ENCODE peak calls at places on chromosomes 2 and 18, in seven cellular contexts. One of them, this sample, is unnamed.
A peak's percentile ranks its signal among the peaks of the same experiment; 100 is the strongest.

GRCh38 chr2:37156071-37156856 is 516 bp downstream of the EIF2AK2 start:
- DNase-seq in foreskin keratinocyte: no peak
- DNase-seq in EH: peak; percentile 67
- DNase-seq in left cardiac atrium: peak; percentile 78
- DNase-seq in CD8-positive, alpha-beta T cell: no peak
- DNase-seq in NT2/D1: no peak
- DNase-seq in EL: peak; percentile 62
- DNase-seq in this sample: peak; percentile 36

GRCh38 chr2:105895995-105896764 is 151.5 kb downstream of the NCK2 start:
- DNase-seq in EH: no peak
- DNase-seq in EL: no peak
- DNase-seq in CD8-positive, alpha-beta T cell: no peak
- DNase-seq in left cardiac atrium: no peak
- DNase-seq in NT2/D1: no peak
- DNase-seq in foreskin keratinocyte: no peak
- DNase-seq in this sample: no peak

GRCh38 chr2:102025016-102025491 is 33.3 kb downstream of the IL1R2 start:
- DNase-seq in NT2/D1: no peak
- DNase-seq in left cardiac atrium: no peak
- DNase-seq in CD8-positive, alpha-beta T cell: no peak
- DNase-seq in foreskin keratinocyte: peak; percentile 53
- DNase-seq in EL: no peak
- DNase-seq in EH: peak; percentile 76
- DNase-seq in this sample: no peak

GRCh38 chr2:39666489-39667141 is 898 bp downstream of the TMEM178A start:
- DNase-seq in left cardiac atrium: no peak
- DNase-seq in EH: peak; percentile 29
- DNase-seq in EL: peak; percentile 25
- DNase-seq in CD8-positive, alpha-beta T cell: no peak
- DNase-seq in foreskin keratinocyte: no peak
- DNase-seq in NT2/D1: no peak
- DNase-seq in this sample: no peak

GRCh38 chr2:160338891-160339290 is 138.8 kb upstream of the ITGB6 start:
- DNase-seq in EL: no peak
- DNase-seq in foreskin keratinocyte: no peak
- DNase-seq in EH: peak; percentile 35
- DNase-seq in CD8-positive, alpha-beta T cell: no peak
- DNase-seq in NT2/D1: no peak
- DNase-seq in left cardiac atrium: peak; percentile 32
- DNase-seq in this sample: no peak

GRCh38 chr2:227326783-227327182 is 1.7 kb downstream of the MFF start:
- DNase-seq in CD8-positive, alpha-beta T cell: no peak
- DNase-seq in foreskin keratinocyte: no peak
- DNase-seq in NT2/D1: no peak
- DNase-seq in left cardiac atrium: no peak
- DNase-seq in EH: no peak
- DNase-seq in EL: no peak
- DNase-seq in this sample: no peak

GRCh38 chr2:127423476-127423840 is 5.2 kb downstream of the PROC start:
- DNase-seq in CD8-positive, alpha-beta T cell: no peak
- DNase-seq in NT2/D1: no peak
- DNase-seq in left cardiac atrium: no peak
- DNase-seq in EH: peak; percentile 23
- DNase-seq in EL: no peak
- DNase-seq in foreskin keratinocyte: no peak
- DNase-seq in this sample: no peak

GRCh38 chr2:67871696-67872320 is 191.0 kb downstream of the C1D start:
- DNase-seq in CD8-positive, alpha-beta T cell: no peak
- DNase-seq in foreskin keratinocyte: no peak
- DNase-seq in left cardiac atrium: no peak
- DNase-seq in NT2/D1: no peak
- DNase-seq in EH: peak; percentile 99
- DNase-seq in EL: peak; percentile 97
- DNase-seq in this sample: no peak

GRCh38 chr2:37344453-37345361 is at the start of gene QPCT:
- DNase-seq in EL: peak; percentile 81
- DNase-seq in EH: peak; percentile 71
- DNase-seq in left cardiac atrium: peak; percentile 56
- DNase-seq in foreskin keratinocyte: no peak
- DNase-seq in CD8-positive, alpha-beta T cell: peak; percentile 47
- DNase-seq in NT2/D1: no peak
- DNase-seq in this sample: peak; percentile 36

GRCh38 chr18:80194874-80195570 is 52.3 kb downstream of the PARD6G start:
- DNase-seq in CD8-positive, alpha-beta T cell: no peak
- DNase-seq in EH: no peak
- DNase-seq in EL: no peak
- DNase-seq in foreskin keratinocyte: no peak
- DNase-seq in NT2/D1: no peak
- DNase-seq in left cardiac atrium: no peak
- DNase-seq in this sample: no peak

GRCh38 chr2:134776836-134777235 is 58.0 kb upstream of the TMEM163 start:
- DNase-seq in EL: no peak
- DNase-seq in foreskin keratinocyte: no peak
- DNase-seq in NT2/D1: no peak
- DNase-seq in EH: no peak
- DNase-seq in CD8-positive, alpha-beta T cell: no peak
- DNase-seq in left cardiac atrium: no peak
- DNase-seq in this sample: no peak

GRCh38 chr2:136129601-136130000 is 11.7 kb upstream of the CXCR4 start:
- DNase-seq in EH: no peak
- DNase-seq in EL: no peak
- DNase-seq in NT2/D1: no peak
- DNase-seq in left cardiac atrium: no peak
- DNase-seq in CD8-positive, alpha-beta T cell: no peak
- DNase-seq in foreskin keratinocyte: no peak
- DNase-seq in this sample: no peak

GRCh38 chr2:5374736-5375135 is 317.4 kb upstream of the SOX11 start:
- DNase-seq in foreskin keratinocyte: no peak
- DNase-seq in left cardiac atrium: no peak
- DNase-seq in NT2/D1: no peak
- DNase-seq in CD8-positive, alpha-beta T cell: no peak
- DNase-seq in EH: no peak
- DNase-seq in EL: no peak
- DNase-seq in this sample: no peak

GRCh38 chr2:165675551-165675968 is 118.5 kb downstream of the GALNT3 start:
- DNase-seq in left cardiac atrium: no peak
- DNase-seq in EL: no peak
- DNase-seq in CD8-positive, alpha-beta T cell: no peak
- DNase-seq in NT2/D1: no peak
- DNase-seq in foreskin keratinocyte: peak; percentile 42
- DNase-seq in EH: no peak
- DNase-seq in this sample: no peak

GRCh38 chr2:191521608-191522208 is 156.2 kb upstream of the NABP1 start:
- DNase-seq in EL: peak; percentile 51
- DNase-seq in CD8-positive, alpha-beta T cell: no peak
- DNase-seq in NT2/D1: no peak
- DNase-seq in left cardiac atrium: no peak
- DNase-seq in foreskin keratinocyte: no peak
- DNase-seq in EH: peak; percentile 54
- DNase-seq in this sample: no peak

GRCh38 chr2:106020032-106020431 is 174.1 kb downstream of the UXS1 start:
- DNase-seq in EL: no peak
- DNase-seq in NT2/D1: no peak
- DNase-seq in EH: no peak
- DNase-seq in foreskin keratinocyte: no peak
- DNase-seq in left cardiac atrium: peak; percentile 30
- DNase-seq in CD8-positive, alpha-beta T cell: no peak
- DNase-seq in this sample: no peak

GRCh38 chr2:60549250-60550150 is 4.0 kb downstream of the BCL11A start:
- DNase-seq in NT2/D1: no peak
- DNase-seq in foreskin keratinocyte: no peak
- DNase-seq in EH: peak; percentile 46
- DNase-seq in left cardiac atrium: no peak
- DNase-seq in CD8-positive, alpha-beta T cell: no peak
- DNase-seq in EL: peak; percentile 36
- DNase-seq in this sample: peak; percentile 77

GRCh38 chr2:127361929-127362328 is 25.8 kb downstream of the MAP3K2 start:
- DNase-seq in CD8-positive, alpha-beta T cell: no peak
- DNase-seq in left cardiac atrium: no peak
- DNase-seq in foreskin keratinocyte: no peak
- DNase-seq in EH: no peak
- DNase-seq in EL: no peak
- DNase-seq in NT2/D1: no peak
- DNase-seq in this sample: no peak

GRCh38 chr2:152189622-152190495 is 14.3 kb upstream of the STAM2 start:
- DNase-seq in EH: peak; percentile 78
- DNase-seq in left cardiac atrium: peak; percentile 39
- DNase-seq in CD8-positive, alpha-beta T cell: no peak
- DNase-seq in foreskin keratinocyte: no peak
- DNase-seq in EL: peak; percentile 72
- DNase-seq in NT2/D1: no peak
- DNase-seq in this sample: no peak

GRCh38 chr18:44709297-44710117 is 28.8 kb downstream of the SETBP1 start:
- DNase-seq in CD8-positive, alpha-beta T cell: no peak
- DNase-seq in foreskin keratinocyte: no peak
- DNase-seq in EL: no peak
- DNase-seq in left cardiac atrium: no peak
- DNase-seq in EH: no peak
- DNase-seq in NT2/D1: no peak
- DNase-seq in this sample: peak; percentile 51

GRCh38 chr2:154402138-154402714 is 296.3 kb upstream of the KCNJ3 start:
- DNase-seq in foreskin keratinocyte: no peak
- DNase-seq in EL: peak; percentile 6
- DNase-seq in left cardiac atrium: no peak
- DNase-seq in CD8-positive, alpha-beta T cell: no peak
- DNase-seq in EH: no peak
- DNase-seq in NT2/D1: no peak
- DNase-seq in this sample: no peak

GRCh38 chr2:15640291-15640711 is 48.6 kb downstream of the DDX1 start:
- DNase-seq in left cardiac atrium: peak; percentile 40
- DNase-seq in EH: peak; percentile 81
- DNase-seq in CD8-positive, alpha-beta T cell: no peak
- DNase-seq in NT2/D1: no peak
- DNase-seq in foreskin keratinocyte: peak; percentile 45
- DNase-seq in EL: peak; percentile 63
- DNase-seq in this sample: no peak

GRCh38 chr2:119469661-119470297 is 38.1 kb downstream of the TMEM37 start:
- DNase-seq in left cardiac atrium: no peak
- DNase-seq in NT2/D1: no peak
- DNase-seq in EH: no peak
- DNase-seq in foreskin keratinocyte: no peak
- DNase-seq in EL: no peak
- DNase-seq in CD8-positive, alpha-beta T cell: no peak
- DNase-seq in this sample: no peak

GRCh38 chr2:241291977-241292376 is 23.5 kb downstream of the HDLBP start:
- DNase-seq in EH: no peak
- DNase-seq in CD8-positive, alpha-beta T cell: no peak
- DNase-seq in EL: no peak
- DNase-seq in NT2/D1: no peak
- DNase-seq in left cardiac atrium: no peak
- DNase-seq in foreskin keratinocyte: no peak
- DNase-seq in this sample: no peak

GRCh38 chr2:239310401-239311061 is 90.3 kb downstream of the HDAC4 start:
- DNase-seq in EH: no peak
- DNase-seq in left cardiac atrium: no peak
- DNase-seq in foreskin keratinocyte: no peak
- DNase-seq in EL: no peak
- DNase-seq in NT2/D1: no peak
- DNase-seq in CD8-positive, alpha-beta T cell: no peak
- DNase-seq in this sample: no peak

GRCh38 chr2:237979331-237979730 is 12.5 kb downstream of the UBE2F start:
- DNase-seq in EH: no peak
- DNase-seq in CD8-positive, alpha-beta T cell: no peak
- DNase-seq in NT2/D1: no peak
- DNase-seq in left cardiac atrium: no peak
- DNase-seq in EL: no peak
- DNase-seq in foreskin keratinocyte: no peak
- DNase-seq in this sample: no peak

GRCh38 chr18:23226386-23226785 is 91.1 kb downstream of the CABLES1 start:
- DNase-seq in CD8-positive, alpha-beta T cell: no peak
- DNase-seq in foreskin keratinocyte: no peak
- DNase-seq in EL: peak; percentile 51
- DNase-seq in left cardiac atrium: no peak
- DNase-seq in NT2/D1: no peak
- DNase-seq in EH: peak; percentile 56
- DNase-seq in this sample: no peak

GRCh38 chr2:180184506-180184905 is 177.4 kb upstream of the CWC22 start:
- DNase-seq in EL: peak; percentile 74
- DNase-seq in NT2/D1: no peak
- DNase-seq in CD8-positive, alpha-beta T cell: no peak
- DNase-seq in EH: peak; percentile 50
- DNase-seq in left cardiac atrium: no peak
- DNase-seq in foreskin keratinocyte: peak; percentile 93
- DNase-seq in this sample: no peak

GRCh38 chr2:196234672-196235071 is 63.3 kb upstream of the STK17B start:
- DNase-seq in CD8-positive, alpha-beta T cell: no peak
- DNase-seq in EH: peak; percentile 90
- DNase-seq in left cardiac atrium: no peak
- DNase-seq in NT2/D1: no peak
- DNase-seq in foreskin keratinocyte: no peak
- DNase-seq in EL: peak; percentile 91
- DNase-seq in this sample: peak; percentile 39

GRCh38 chr2:101328474-101329007 is 20.0 kb upstream of the RNF149 start:
- DNase-seq in left cardiac atrium: no peak
- DNase-seq in NT2/D1: no peak
- DNase-seq in foreskin keratinocyte: peak; percentile 85
- DNase-seq in EL: peak; percentile 60
- DNase-seq in CD8-positive, alpha-beta T cell: no peak
- DNase-seq in EH: peak; percentile 55
- DNase-seq in this sample: no peak

GRCh38 chr2:39124770-39125075 is 3.9 kb upstream of the SOS1 start:
- DNase-seq in EL: no peak
- DNase-seq in EH: no peak
- DNase-seq in NT2/D1: no peak
- DNase-seq in CD8-positive, alpha-beta T cell: no peak
- DNase-seq in foreskin keratinocyte: no peak
- DNase-seq in left cardiac atrium: no peak
- DNase-seq in this sample: no peak

GRCh38 chr2:31397099-31397498 is 17.4 kb downstream of the XDH start:
- DNase-seq in NT2/D1: no peak
- DNase-seq in left cardiac atrium: no peak
- DNase-seq in EL: no peak
- DNase-seq in CD8-positive, alpha-beta T cell: no peak
- DNase-seq in EH: no peak
- DNase-seq in foreskin keratinocyte: no peak
- DNase-seq in this sample: no peak

GRCh38 chr2:200763422-200763821 is 48.3 kb upstream of the BZW1 start:
- DNase-seq in left cardiac atrium: no peak
- DNase-seq in NT2/D1: no peak
- DNase-seq in EH: no peak
- DNase-seq in CD8-positive, alpha-beta T cell: no peak
- DNase-seq in foreskin keratinocyte: no peak
- DNase-seq in EL: no peak
- DNase-seq in this sample: no peak

GRCh38 chr18:23553887-23554286 is 32.4 kb downstream of the NPC1 start:
- DNase-seq in foreskin keratinocyte: no peak
- DNase-seq in NT2/D1: no peak
- DNase-seq in CD8-positive, alpha-beta T cell: no peak
- DNase-seq in left cardiac atrium: no peak
- DNase-seq in EL: no peak
- DNase-seq in EH: no peak
- DNase-seq in this sample: no peak

GRCh38 chr2:1774929-1775328 is 30.6 kb upstream of the PXDN start:
- DNase-seq in EL: no peak
- DNase-seq in foreskin keratinocyte: no peak
- DNase-seq in NT2/D1: no peak
- DNase-seq in EH: no peak
- DNase-seq in left cardiac atrium: no peak
- DNase-seq in CD8-positive, alpha-beta T cell: no peak
- DNase-seq in this sample: no peak

GRCh38 chr2:86017901-86018896 is 87.5 kb downstream of the POLR1A start:
- DNase-seq in CD8-positive, alpha-beta T cell: no peak
- DNase-seq in NT2/D1: no peak
- DNase-seq in EL: peak; percentile 43
- DNase-seq in EH: peak; percentile 34
- DNase-seq in left cardiac atrium: no peak
- DNase-seq in foreskin keratinocyte: no peak
- DNase-seq in this sample: no peak

This sample was measured in GM06990.